ENCODE peak calls at places on chromosomes 5 and 9, in four cellular contexts. One of them, this sample, is unnamed.

GRCh38 chr9:111730937-111731567 is 63.7 kb downstream of the SHOC1 start:
- DNase-seq in stimulated activated CD4-positive, alpha-beta T cell treated with anti-CD3 and anti-CD28 coated beads, Interleukin-12 subunit alpha, Interleukin-12 subunit beta, amount 100 ng/mL, for 24 hours: no peak
- DNase-seq in mucosa of descending colon: no peak
- DNase-seq in small intestine: peak
- DNase-seq in this sample: no peak

GRCh38 chr5:1557114-1557873 is 33.5 kb upstream of the LPCAT1 start:
- DNase-seq in small intestine: peak
- DNase-seq in stimulated activated CD4-positive, alpha-beta T cell treated with anti-CD3 and anti-CD28 coated beads, Interleukin-12 subunit alpha, Interleukin-12 subunit beta, amount 100 ng/mL, for 24 hours: no peak
- DNase-seq in mucosa of descending colon: peak
- DNase-seq in this sample: no peak

GRCh38 chr9:131404987-131405386 is 11.1 kb downstream of the PRRC2B start:
- DNase-seq in mucosa of descending colon: no peak
- DNase-seq in small intestine: no peak
- DNase-seq in stimulated activated CD4-positive, alpha-beta T cell treated with anti-CD3 and anti-CD28 coated beads, Interleukin-12 subunit alpha, Interleukin-12 subunit beta, amount 100 ng/mL, for 24 hours: no peak
- DNase-seq in this sample: no peak

GRCh38 chr9:17978773-17979172 is 399.9 kb downstream of the SH3GL2 start:
- DNase-seq in small intestine: no peak
- DNase-seq in stimulated activated CD4-positive, alpha-beta T cell treated with anti-CD3 and anti-CD28 coated beads, Interleukin-12 subunit alpha, Interleukin-12 subunit beta, amount 100 ng/mL, for 24 hours: no peak
- DNase-seq in mucosa of descending colon: no peak
- DNase-seq in this sample: no peak

GRCh38 chr9:91006046-91006445 is 204.4 kb downstream of the SYK start:
- DNase-seq in mucosa of descending colon: no peak
- DNase-seq in stimulated activated CD4-positive, alpha-beta T cell treated with anti-CD3 and anti-CD28 coated beads, Interleukin-12 subunit alpha, Interleukin-12 subunit beta, amount 100 ng/mL, for 24 hours: no peak
- DNase-seq in small intestine: no peak
- DNase-seq in this sample: no peak

GRCh38 chr5:10297646-10298204 is 10.0 kb downstream of the CMBL start:
- DNase-seq in stimulated activated CD4-positive, alpha-beta T cell treated with anti-CD3 and anti-CD28 coated beads, Interleukin-12 subunit alpha, Interleukin-12 subunit beta, amount 100 ng/mL, for 24 hours: no peak
- DNase-seq in small intestine: no peak
- DNase-seq in mucosa of descending colon: no peak
- DNase-seq in this sample: no peak

GRCh38 chr9:136564379-136564988 is 18.6 kb upstream of the NOTCH1 start:
- DNase-seq in small intestine: peak
- DNase-seq in mucosa of descending colon: peak
- DNase-seq in stimulated activated CD4-positive, alpha-beta T cell treated with anti-CD3 and anti-CD28 coated beads, Interleukin-12 subunit alpha, Interleukin-12 subunit beta, amount 100 ng/mL, for 24 hours: no peak
- DNase-seq in this sample: no peak

GRCh38 chr5:33457124-33457523 is 16.4 kb downstream of the TARS1 start:
- DNase-seq in stimulated activated CD4-positive, alpha-beta T cell treated with anti-CD3 and anti-CD28 coated beads, Interleukin-12 subunit alpha, Interleukin-12 subunit beta, amount 100 ng/mL, for 24 hours: no peak
- DNase-seq in mucosa of descending colon: no peak
- DNase-seq in small intestine: no peak
- DNase-seq in this sample: no peak

GRCh38 chr5:135398160-135398854 is 724 bp downstream of the MACROH2A1 start:
- DNase-seq in small intestine: peak
- DNase-seq in mucosa of descending colon: peak
- DNase-seq in stimulated activated CD4-positive, alpha-beta T cell treated with anti-CD3 and anti-CD28 coated beads, Interleukin-12 subunit alpha, Interleukin-12 subunit beta, amount 100 ng/mL, for 24 hours: peak
- DNase-seq in this sample: no peak

GRCh38 chr5:169474226-169474625 is 109.3 kb upstream of the SPDL1 start:
- DNase-seq in mucosa of descending colon: no peak
- DNase-seq in stimulated activated CD4-positive, alpha-beta T cell treated with anti-CD3 and anti-CD28 coated beads, Interleukin-12 subunit alpha, Interleukin-12 subunit beta, amount 100 ng/mL, for 24 hours: no peak
- DNase-seq in small intestine: no peak
- DNase-seq in this sample: no peak

GRCh38 chr5:130616161-130616560 is 548.9 kb downstream of the HINT1 start:
- DNase-seq in small intestine: no peak
- DNase-seq in stimulated activated CD4-positive, alpha-beta T cell treated with anti-CD3 and anti-CD28 coated beads, Interleukin-12 subunit alpha, Interleukin-12 subunit beta, amount 100 ng/mL, for 24 hours: no peak
- DNase-seq in mucosa of descending colon: no peak
- DNase-seq in this sample: no peak

GRCh38 chr5:1127991-1128785 is 16.3 kb upstream of the SLC12A7 start:
- DNase-seq in mucosa of descending colon: peak
- DNase-seq in small intestine: peak
- DNase-seq in stimulated activated CD4-positive, alpha-beta T cell treated with anti-CD3 and anti-CD28 coated beads, Interleukin-12 subunit alpha, Interleukin-12 subunit beta, amount 100 ng/mL, for 24 hours: no peak
- DNase-seq in this sample: no peak

GRCh38 chr9:746661-747434 is 94.6 kb upstream of the DMRT1 start:
- DNase-seq in stimulated activated CD4-positive, alpha-beta T cell treated with anti-CD3 and anti-CD28 coated beads, Interleukin-12 subunit alpha, Interleukin-12 subunit beta, amount 100 ng/mL, for 24 hours: no peak
- DNase-seq in small intestine: no peak
- DNase-seq in mucosa of descending colon: no peak
- DNase-seq in this sample: no peak

GRCh38 chr9:70580593-70581195 is 166.2 kb upstream of the KLF9 start:
- DNase-seq in mucosa of descending colon: no peak
- DNase-seq in stimulated activated CD4-positive, alpha-beta T cell treated with anti-CD3 and anti-CD28 coated beads, Interleukin-12 subunit alpha, Interleukin-12 subunit beta, amount 100 ng/mL, for 24 hours: no peak
- DNase-seq in small intestine: no peak
- DNase-seq in this sample: no peak

GRCh38 chr9:136021891-136022681 is 60.9 kb upstream of the UBAC1 start:
- DNase-seq in mucosa of descending colon: no peak
- DNase-seq in small intestine: no peak
- DNase-seq in stimulated activated CD4-positive, alpha-beta T cell treated with anti-CD3 and anti-CD28 coated beads, Interleukin-12 subunit alpha, Interleukin-12 subunit beta, amount 100 ng/mL, for 24 hours: no peak
- DNase-seq in this sample: no peak

GRCh38 chr9:132447346-132447745 is 37.3 kb downstream of the CFAP77 start:
- DNase-seq in mucosa of descending colon: no peak
- DNase-seq in stimulated activated CD4-positive, alpha-beta T cell treated with anti-CD3 and anti-CD28 coated beads, Interleukin-12 subunit alpha, Interleukin-12 subunit beta, amount 100 ng/mL, for 24 hours: no peak
- DNase-seq in small intestine: no peak
- DNase-seq in this sample: no peak

GRCh38 chr5:83472508-83473343 is 1.2 kb downstream of the VCAN start:
- DNase-seq in mucosa of descending colon: peak
- DNase-seq in stimulated activated CD4-positive, alpha-beta T cell treated with anti-CD3 and anti-CD28 coated beads, Interleukin-12 subunit alpha, Interleukin-12 subunit beta, amount 100 ng/mL, for 24 hours: no peak
- DNase-seq in small intestine: no peak
- DNase-seq in this sample: no peak

GRCh38 chr5:14148890-14149671 is 5.9 kb downstream of the TRIO start:
- DNase-seq in mucosa of descending colon: no peak
- DNase-seq in small intestine: peak
- DNase-seq in stimulated activated CD4-positive, alpha-beta T cell treated with anti-CD3 and anti-CD28 coated beads, Interleukin-12 subunit alpha, Interleukin-12 subunit beta, amount 100 ng/mL, for 24 hours: no peak
- DNase-seq in this sample: no peak

GRCh38 chr9:132669329-132669635 is 501 bp downstream of the DDX31 start:
- DNase-seq in mucosa of descending colon: no peak
- DNase-seq in small intestine: no peak
- DNase-seq in stimulated activated CD4-positive, alpha-beta T cell treated with anti-CD3 and anti-CD28 coated beads, Interleukin-12 subunit alpha, Interleukin-12 subunit beta, amount 100 ng/mL, for 24 hours: no peak
- DNase-seq in this sample: no peak

GRCh38 chr5:107415762-107416161 is 255.0 kb downstream of the EFNA5 start:
- DNase-seq in stimulated activated CD4-positive, alpha-beta T cell treated with anti-CD3 and anti-CD28 coated beads, Interleukin-12 subunit alpha, Interleukin-12 subunit beta, amount 100 ng/mL, for 24 hours: no peak
- DNase-seq in small intestine: no peak
- DNase-seq in mucosa of descending colon: no peak
- DNase-seq in this sample: no peak

GRCh38 chr9:128358861-128359260 is 12.3 kb upstream of the URM1 start:
- DNase-seq in stimulated activated CD4-positive, alpha-beta T cell treated with anti-CD3 and anti-CD28 coated beads, Interleukin-12 subunit alpha, Interleukin-12 subunit beta, amount 100 ng/mL, for 24 hours: no peak
- DNase-seq in mucosa of descending colon: no peak
- DNase-seq in small intestine: no peak
- DNase-seq in this sample: no peak

GRCh38 chr9:109190151-109190550 is 23.1 kb upstream of the FRRS1L start:
- DNase-seq in stimulated activated CD4-positive, alpha-beta T cell treated with anti-CD3 and anti-CD28 coated beads, Interleukin-12 subunit alpha, Interleukin-12 subunit beta, amount 100 ng/mL, for 24 hours: no peak
- DNase-seq in mucosa of descending colon: no peak
- DNase-seq in small intestine: no peak
- DNase-seq in this sample: no peak

GRCh38 chr9:127608104-127608966 is 3.7 kb upstream of the STXBP1 start:
- DNase-seq in mucosa of descending colon: peak
- DNase-seq in stimulated activated CD4-positive, alpha-beta T cell treated with anti-CD3 and anti-CD28 coated beads, Interleukin-12 subunit alpha, Interleukin-12 subunit beta, amount 100 ng/mL, for 24 hours: peak
- DNase-seq in small intestine: peak
- DNase-seq in this sample: peak

GRCh38 chr9:78921341-78921740 is 624.4 kb downstream of the PSAT1 start:
- DNase-seq in mucosa of descending colon: no peak
- DNase-seq in stimulated activated CD4-positive, alpha-beta T cell treated with anti-CD3 and anti-CD28 coated beads, Interleukin-12 subunit alpha, Interleukin-12 subunit beta, amount 100 ng/mL, for 24 hours: no peak
- DNase-seq in small intestine: no peak
- DNase-seq in this sample: no peak

GRCh38 chr9:86470326-86470725 is 116.1 kb upstream of the TUT7 start:
- DNase-seq in mucosa of descending colon: no peak
- DNase-seq in small intestine: no peak
- DNase-seq in stimulated activated CD4-positive, alpha-beta T cell treated with anti-CD3 and anti-CD28 coated beads, Interleukin-12 subunit alpha, Interleukin-12 subunit beta, amount 100 ng/mL, for 24 hours: no peak
- DNase-seq in this sample: no peak

GRCh38 chr5:137730331-137730730 is 5.6 kb downstream of the KLHL3 start:
- DNase-seq in small intestine: no peak
- DNase-seq in mucosa of descending colon: no peak
- DNase-seq in stimulated activated CD4-positive, alpha-beta T cell treated with anti-CD3 and anti-CD28 coated beads, Interleukin-12 subunit alpha, Interleukin-12 subunit beta, amount 100 ng/mL, for 24 hours: no peak
- DNase-seq in this sample: no peak

GRCh38 chr5:74669824-74670223 is 15.2 kb upstream of the HEXB start:
- DNase-seq in small intestine: no peak
- DNase-seq in mucosa of descending colon: no peak
- DNase-seq in stimulated activated CD4-positive, alpha-beta T cell treated with anti-CD3 and anti-CD28 coated beads, Interleukin-12 subunit alpha, Interleukin-12 subunit beta, amount 100 ng/mL, for 24 hours: no peak
- DNase-seq in this sample: no peak

GRCh38 chr9:109064963-109065701 is 51.8 kb upstream of the CTNNAL1 start:
- DNase-seq in small intestine: no peak
- DNase-seq in mucosa of descending colon: no peak
- DNase-seq in stimulated activated CD4-positive, alpha-beta T cell treated with anti-CD3 and anti-CD28 coated beads, Interleukin-12 subunit alpha, Interleukin-12 subunit beta, amount 100 ng/mL, for 24 hours: no peak
- DNase-seq in this sample: no peak

GRCh38 chr9:117092582-117092981 is 322.3 kb downstream of the ASTN2 start:
- DNase-seq in small intestine: no peak
- DNase-seq in mucosa of descending colon: no peak
- DNase-seq in stimulated activated CD4-positive, alpha-beta T cell treated with anti-CD3 and anti-CD28 coated beads, Interleukin-12 subunit alpha, Interleukin-12 subunit beta, amount 100 ng/mL, for 24 hours: no peak
- DNase-seq in this sample: no peak

GRCh38 chr5:14830210-14831005 is 41.2 kb downstream of the ANKH start:
- DNase-seq in stimulated activated CD4-positive, alpha-beta T cell treated with anti-CD3 and anti-CD28 coated beads, Interleukin-12 subunit alpha, Interleukin-12 subunit beta, amount 100 ng/mL, for 24 hours: no peak
- DNase-seq in small intestine: no peak
- DNase-seq in mucosa of descending colon: no peak
- DNase-seq in this sample: no peak

GRCh38 chr9:109341561-109341960 is 20.7 kb upstream of the EPB41L4B start:
- DNase-seq in small intestine: no peak
- DNase-seq in mucosa of descending colon: no peak
- DNase-seq in stimulated activated CD4-positive, alpha-beta T cell treated with anti-CD3 and anti-CD28 coated beads, Interleukin-12 subunit alpha, Interleukin-12 subunit beta, amount 100 ng/mL, for 24 hours: no peak
- DNase-seq in this sample: no peak

GRCh38 chr5:134554319-134555222 is 29.1 kb downstream of the JADE2 start:
- DNase-seq in stimulated activated CD4-positive, alpha-beta T cell treated with anti-CD3 and anti-CD28 coated beads, Interleukin-12 subunit alpha, Interleukin-12 subunit beta, amount 100 ng/mL, for 24 hours: peak
- DNase-seq in mucosa of descending colon: no peak
- DNase-seq in small intestine: peak
- DNase-seq in this sample: no peak

GRCh38 chr9:133493428-133493827 is 14.5 kb upstream of the SLC2A6 start:
- DNase-seq in small intestine: no peak
- DNase-seq in mucosa of descending colon: no peak
- DNase-seq in stimulated activated CD4-positive, alpha-beta T cell treated with anti-CD3 and anti-CD28 coated beads, Interleukin-12 subunit alpha, Interleukin-12 subunit beta, amount 100 ng/mL, for 24 hours: no peak
- DNase-seq in this sample: no peak

GRCh38 chr5:56837386-56837785 is 22.0 kb downstream of the MAP3K1 start:
- DNase-seq in small intestine: no peak
- DNase-seq in mucosa of descending colon: no peak
- DNase-seq in stimulated activated CD4-positive, alpha-beta T cell treated with anti-CD3 and anti-CD28 coated beads, Interleukin-12 subunit alpha, Interleukin-12 subunit beta, amount 100 ng/mL, for 24 hours: no peak
- DNase-seq in this sample: no peak

GRCh38 chr5:95873351-95873750 is 50.8 kb upstream of the GLRX start:
- DNase-seq in small intestine: peak
- DNase-seq in mucosa of descending colon: no peak
- DNase-seq in stimulated activated CD4-positive, alpha-beta T cell treated with anti-CD3 and anti-CD28 coated beads, Interleukin-12 subunit alpha, Interleukin-12 subunit beta, amount 100 ng/mL, for 24 hours: no peak
- DNase-seq in this sample: no peak

GRCh38 chr5:31193591-31194457 is at the start of gene CDH6:
- DNase-seq in stimulated activated CD4-positive, alpha-beta T cell treated with anti-CD3 and anti-CD28 coated beads, Interleukin-12 subunit alpha, Interleukin-12 subunit beta, amount 100 ng/mL, for 24 hours: no peak
- DNase-seq in small intestine: peak
- DNase-seq in mucosa of descending colon: no peak
- DNase-seq in this sample: peak

GRCh38 chr9:104858271-104858670 is 69.7 kb downstream of the ABCA1 start:
- DNase-seq in small intestine: no peak
- DNase-seq in stimulated activated CD4-positive, alpha-beta T cell treated with anti-CD3 and anti-CD28 coated beads, Interleukin-12 subunit alpha, Interleukin-12 subunit beta, amount 100 ng/mL, for 24 hours: no peak
- DNase-seq in mucosa of descending colon: no peak
- DNase-seq in this sample: no peak

This sample was measured in NCI-H1048.